ENCODE peak calls at places on chromosomes 2 and 18, in nine cellular contexts. Y is Caco-2, U is astrocyte of the spinal cord, V is OCI-LY7, O is HFFc6, S is RWPE2, E is astrocyte, Z is heart right ventricle, T is cardiac fibroblast. B is an unnamed sample.

GRCh38 chr2:175805442-175806114 is 196.5 kb downstream of the LNPK start:
- DNase-seq in Y (no peak), U (no peak), V (no peak), O (no peak), S (no peak), E (no peak), Z (no peak), T (no peak), B (peak; percentile 4)

GRCh38 chr2:146203232-146203631 is 1641.6 kb upstream of the ACVR2A start:
- DNase-seq in Y (no peak), U (no peak), V (no peak), O (no peak), S (no peak), E (no peak), Z (no peak), T (no peak), B (no peak)

GRCh38 chr2:20356042-20356441 is 5.4 kb upstream of the PUM2 start:
- DNase-seq in Y (no peak), U (peak; percentile 94), V (no peak), O (peak; percentile 52), S (peak; percentile 81), E (peak; percentile 95), Z (no peak), T (peak; percentile 82), B (peak; percentile 82)

GRCh38 chr2:234464291-234464645 is 32.6 kb downstream of the ARL4C start:
- DNase-seq in Y (no peak), U (no peak), V (no peak), O (no peak), S (no peak), E (no peak), Z (no peak), T (no peak), B (no peak)

GRCh38 chr2:118052474-118052873 is 35.8 kb upstream of the INSIG2 start:
- DNase-seq in Y (no peak), U (no peak), V (no peak), O (no peak), S (no peak), E (no peak), Z (no peak), T (no peak), B (no peak)

GRCh38 chr18:5197032-5197434 is at the start of gene AKAIN1:
- DNase-seq in Y (peak; percentile 43), U (peak; percentile 49), V (no peak), O (no peak), S (no peak), E (peak; percentile 22), Z (peak; percentile 18), T (peak; percentile 38), B (peak; percentile 36)

GRCh38 chr2:68465081-68465916 is 1.8 kb downstream of the FBXO48 start:
- DNase-seq in Y (no peak), U (no peak), V (no peak), O (peak; percentile 36), S (no peak), E (no peak), Z (no peak), T (peak; percentile 44), B (no peak)

GRCh38 chr2:41610501-41611242 is 437.1 kb upstream of the PKDCC start:
- DNase-seq in Y (no peak), U (peak; percentile 77), V (no peak), O (peak; percentile 1), S (no peak), E (peak; percentile 22), Z (peak; percentile 21), T (peak; percentile 87), B (peak; percentile 73)

GRCh38 chr2:160209457-160209856 is 9.4 kb upstream of the ITGB6 start:
- DNase-seq in Y (no peak), U (peak; percentile 82), V (no peak), O (peak; percentile 93), S (no peak), E (peak; percentile 97), Z (no peak), T (peak; percentile 91), B (peak; percentile 88)

GRCh38 chr2:164841719-164842623 is at the start of gene COBLL1:
- DNase-seq in Y (peak; percentile 94), U (peak; percentile 72), V (peak; percentile 29), O (peak; percentile 47), S (peak; percentile 83), E (peak; percentile 53), Z (peak; percentile 84), T (peak; percentile 74), B (peak; percentile 65)

GRCh38 chr18:55515204-55515603 is 72.8 kb downstream of the TCF4 start:
- DNase-seq in Y (no peak), U (no peak), V (no peak), O (no peak), S (no peak), E (no peak), Z (peak; percentile 52), T (no peak), B (no peak)

GRCh38 chr2:23425338-23425871 is 40.4 kb downstream of the KLHL29 start:
- DNase-seq in Y (no peak), U (no peak), V (no peak), O (no peak), S (no peak), E (no peak), Z (no peak), T (no peak), B (no peak)

GRCh38 chr2:148927010-148927409 is 52.0 kb downstream of the KIF5C start:
- DNase-seq in Y (no peak), U (no peak), V (no peak), O (no peak), S (no peak), E (no peak), Z (no peak), T (no peak), B (no peak)

GRCh38 chr2:8644605-8645175 is 37.2 kb upstream of the ID2 start:
- DNase-seq in Y (no peak), U (no peak), V (no peak), O (no peak), S (no peak), E (no peak), Z (peak; percentile 21), T (peak; percentile 5), B (peak; percentile 50)

GRCh38 chr2:46804794-46805193 is 110.8 kb downstream of the MCFD2 start:
- DNase-seq in Y (no peak), U (no peak), V (no peak), O (no peak), S (no peak), E (peak; percentile 36), Z (no peak), T (peak; percentile 49), B (no peak)

GRCh38 chr2:54613794-54614257 is 109.6 kb upstream of the EML6 start:
- DNase-seq in Y (no peak), U (peak; percentile 82), V (no peak), O (no peak), S (no peak), E (peak; percentile 83), Z (no peak), T (peak; percentile 87), B (peak; percentile 62)

GRCh38 chr2:119242276-119243119 is 18.9 kb downstream of the STEAP3 start:
- DNase-seq in Y (no peak), U (no peak), V (no peak), O (no peak), S (no peak), E (no peak), Z (no peak), T (no peak), B (no peak)

GRCh38 chr2:218027426-218028188 is 24.8 kb upstream of the TNS1 start:
- DNase-seq in Y (peak; percentile 22), U (no peak), V (no peak), O (no peak), S (no peak), E (no peak), Z (no peak), T (no peak), B (no peak)

GRCh38 chr18:63120541-63121059 is 199.0 kb downstream of the BCL2 start:
- DNase-seq in Y (no peak), U (no peak), V (no peak), O (no peak), S (no peak), E (no peak), Z (no peak), T (no peak), B (no peak)

GRCh38 chr18:63113899-63114565 is 205.5 kb downstream of the BCL2 start:
- DNase-seq in Y (no peak), U (no peak), V (no peak), O (no peak), S (no peak), E (no peak), Z (no peak), T (no peak), B (no peak)

GRCh38 chr18:63119647-63120046 is 199.9 kb downstream of the BCL2 start:
- DNase-seq in Y (no peak), U (peak; percentile 15), V (no peak), O (peak; percentile 4), S (no peak), E (peak; percentile 2), Z (no peak), T (peak; percentile 23), B (peak; percentile 36)
- TF ChIP-seq CTCF in Y (peak; percentile 52), U (peak; percentile 61), V (peak; percentile 63), O (peak; percentile 68), S (peak; percentile 56), E (peak; percentile 34), Z (peak; percentile 47), T (peak; percentile 37), B (peak; percentile 47)

GRCh38 chr2:101147062-101147461 is 4.1 kb downstream of the TBC1D8 start:
- DNase-seq in Y (no peak), U (no peak), V (no peak), O (no peak), S (no peak), E (no peak), Z (no peak), T (no peak), B (no peak)
- TF ChIP-seq CTCF in Y (no peak), U (no peak), V (no peak), O (no peak), S (no peak), E (no peak), Z (no peak), T (no peak), B (no peak)

GRCh38 chr2:203706403-203706802 is at the start of gene CD28:
- DNase-seq in Y (no peak), U (no peak), V (peak; percentile 98), O (no peak), S (no peak), E (no peak), Z (peak; percentile 37), T (no peak), B (no peak)
- TF ChIP-seq CTCF in Y (no peak), U (no peak), V (no peak), O (no peak), S (no peak), E (no peak), Z (no peak), T (no peak), B (no peak)

GRCh38 chr2:109331864-109332848 is 203.2 kb downstream of the SH3RF3 start:
- DNase-seq in Y (no peak), U (peak; percentile 95), V (no peak), O (peak; percentile 88), S (peak; percentile 97), E (peak; percentile 92), Z (peak; percentile 63), T (peak; percentile 92), B (peak; percentile 87)
- TF ChIP-seq CTCF in Y (no peak), U (no peak), V (no peak), O (no peak), S (no peak), E (no peak), Z (no peak), T (no peak), B (no peak)